ENCODE peak calls at places on chromosomes 16 and 17, in five cellular contexts. V is lower leg skin; W is neuronal stem cell; C is effector memory CD4-positive, alpha-beta T cell; I is ACHN. Y is an unnamed sample.

GRCh38 chr16:3401719-3402397 is 843 bp downstream of the ZNF174 start:
- DNase-seq in W (peak; percentile 24), C (no peak), V (no peak), I (no peak), Y (no peak)

GRCh38 chr16:47995354-47995753 is 160.4 kb downstream of the ABCC12 start:
- DNase-seq in W (no peak), V (no peak), C (no peak), I (no peak), Y (no peak)

GRCh38 chr17:35991075-35991474 is 4.5 kb upstream of the CCL14 start:
- DNase-seq in V (no peak), I (no peak), W (no peak), C (no peak), Y (no peak)

GRCh38 chr16:19583665-19584300 is 28.3 kb downstream of the VPS35L start:
- DNase-seq in I (peak; percentile 66), V (no peak), W (peak; percentile 20), C (no peak), Y (no peak)

GRCh38 chr16:67163164-67163902 is 1.2 kb upstream of the HSF4 start:
- DNase-seq in I (peak; percentile 61), W (no peak), V (no peak), C (no peak), Y (no peak)

GRCh38 chr17:17846003-17846402 is 9.2 kb upstream of the SREBF1 start:
- DNase-seq in V (no peak), W (no peak), I (no peak), C (no peak), Y (no peak)

GRCh38 chr16:71358464-71359031 is at the start of gene CALB2:
- DNase-seq in V (peak; percentile 34), I (peak; percentile 75), C (peak; percentile 7), W (peak; percentile 76), Y (peak; percentile 45)

GRCh38 chr16:85169333-85170065 is 57.2 kb upstream of the CIBAR2 start:
- DNase-seq in V (no peak), C (no peak), I (peak; percentile 13), W (no peak), Y (no peak)

GRCh38 chr16:55171241-55171640 is 152.8 kb upstream of the IRX6 start:
- DNase-seq in C (no peak), V (no peak), I (no peak), W (no peak), Y (no peak)